ENCODE peak calls at places on chromosomes 12 and 14, in four cellular contexts. E is A549, J is HepG2, A is ovary. W is an unnamed sample. For H3K4me1, the result is how much of the 10 kb centered on the place peaks cover.

GRCh38 chr12:132807295-132808222 is 21.1 kb downstream of the GOLGA3 start:
- DNase-seq in J (no peak), E (no peak), A (no peak), W (no peak)

GRCh38 chr12:7994731-7995205 is 37.7 kb upstream of the FOXJ2 start:
- DNase-seq in A (no peak), E (no peak), J (no peak), W (peak)

GRCh38 chr14:69441948-69442347 is 42.6 kb upstream of the PLEKHD1 start:
- DNase-seq in E (no peak), J (no peak), A (no peak), W (no peak)

GRCh38 chr12:12425616-12426015 is 68.7 kb downstream of the BORCS5 start:
- DNase-seq in E (no peak), J (no peak), A (no peak), W (no peak)

GRCh38 chr12:96271469-96272199 is 77.5 kb downstream of the ELK3 start:
- DNase-seq in E (no peak), A (no peak), J (no peak), W (no peak)

GRCh38 chr12:105508096-105508495 is 177.6 kb downstream of the C12orf75 start:
- DNase-seq in A (no peak), J (no peak), E (no peak), W (no peak)

GRCh38 chr14:48563465-48563864 is 888.1 kb upstream of the MDGA2 start:
- DNase-seq in J (no peak), E (no peak), A (no peak), W (no peak)

GRCh38 chr14:101476931-101477553 is 84.3 kb upstream of the DIO3 start:
- DNase-seq in J (peak), E (peak), A (peak), W (peak)

GRCh38 chr12:66423290-66423689 is 121.0 kb downstream of the HELB start:
- DNase-seq in A (no peak), J (no peak), E (no peak), W (no peak)

GRCh38 chr12:132288516-132289188 is 40.7 kb downstream of the GALNT9 start:
- DNase-seq in E (no peak), J (no peak), A (no peak), W (no peak)

GRCh38 chr14:52112336-52113018 is 43.6 kb upstream of the NID2 start:
- DNase-seq in E (no peak), A (no peak), J (no peak), W (no peak)

GRCh38 chr12:124026755-124027745 is 54.0 kb downstream of the ZNF664 start:
- DNase-seq in E (no peak), J (no peak), A (no peak), W (no peak)

GRCh38 chr12:70645494-70646317 is 8.5 kb upstream of the PTPRB start:
- DNase-seq in J (peak), E (peak), A (peak), W (peak)

GRCh38 chr14:23512156-23512555 is 39.4 kb downstream of the ZFHX2 start:
- DNase-seq in E (no peak), J (no peak), A (no peak), W (no peak)

GRCh38 chr12:94204647-94205247 is 56.4 kb downstream of the PLXNC1 start:
- DNase-seq in E (no peak), J (no peak), A (no peak), W (no peak)

GRCh38 chr14:37436519-37436918 is 158.5 kb downstream of the FOXA1 start:
- DNase-seq in J (no peak), A (no peak), E (no peak), W (no peak)

GRCh38 chr12:129607756-129608155 is 296.1 kb downstream of the TMEM132D start:
- DNase-seq in A (no peak), E (no peak), J (no peak), W (no peak)

GRCh38 chr12:121765573-121765972 is 27.9 kb downstream of the RHOF start:
- DNase-seq in J (no peak), A (no peak), E (no peak), W (no peak)

GRCh38 chr12:58346032-58346632 is 404.8 kb downstream of the ATP23 start:
- DNase-seq in J (peak), A (no peak), E (peak), W (peak)

GRCh38 chr14:31205681-31206535 is 1.7 kb downstream of the HECTD1 start:
- DNase-seq in E (no peak), J (peak), A (no peak), W (no peak)

GRCh38 chr12:17296882-17297281 is 690.9 kb upstream of the LMO3 start:
- DNase-seq in A (no peak), J (peak), E (no peak), W (peak)

GRCh38 chr14:104826858-104827172 is 25.9 kb downstream of the ZBTB42 start:
- DNase-seq in J (no peak), E (no peak), A (no peak), W (no peak)

GRCh38 chr12:109182041-109182839 is 65.9 kb downstream of the ACACB start:
- DNase-seq in E (no peak), A (no peak), J (no peak), W (no peak)

GRCh38 chr14:35403085-35403396 is 1.5 kb downstream of the NFKBIA start:
- DNase-seq in J (no peak), E (no peak), A (peak), W (no peak)

GRCh38 chr12:26018926-26019325 is 60.4 kb downstream of the RASSF8 start:
- DNase-seq in J (no peak), A (no peak), E (no peak), W (no peak)

GRCh38 chr14:80271389-80271788 is 60.1 kb upstream of the DIO2 start:
- DNase-seq in E (no peak), J (no peak), A (no peak), W (no peak)

GRCh38 chr14:76086636-76087035 is 65.1 kb upstream of the GPATCH2L start:
- DNase-seq in J (no peak), A (no peak), E (no peak), W (no peak)

GRCh38 chr12:99824900-99825562 is 159.7 kb downstream of the ANKS1B start:
- DNase-seq in A (no peak), J (no peak), E (no peak), W (no peak)

GRCh38 chr12:69900720-69901131 is 75.7 kb downstream of the MYRFL start:
- DNase-seq in A (peak), J (peak), E (peak), W (peak)

GRCh38 chr12:131276501-131277185 is 322.9 kb downstream of the ADGRD1 start:
- DNase-seq in J (no peak), E (no peak), A (no peak), W (no peak)

GRCh38 chr14:70808023-70808401 is 1.3 kb downstream of the MAP3K9 start:
- DNase-seq in E (peak), J (peak), A (no peak), W (peak)

GRCh38 chr12:95959107-95959506 is 16.0 kb downstream of the AMDHD1 start:
- DNase-seq in E (peak), A (no peak), J (peak), W (peak)

GRCh38 chr14:94571950-94572349 is 9.3 kb upstream of the SERPINA5 start:
- DNase-seq in E (no peak), J (peak), A (peak), W (no peak)

GRCh38 chr12:118986043-118986442 is 4.7 kb downstream of the SRRM4 start:
- DNase-seq in A (no peak), E (no peak), J (no peak), W (no peak)

GRCh38 chr14:36111822-36112583 is 64.5 kb downstream of the PTCSC3 start:
- DNase-seq in A (no peak), J (no peak), E (no peak), W (no peak)

DNA sequence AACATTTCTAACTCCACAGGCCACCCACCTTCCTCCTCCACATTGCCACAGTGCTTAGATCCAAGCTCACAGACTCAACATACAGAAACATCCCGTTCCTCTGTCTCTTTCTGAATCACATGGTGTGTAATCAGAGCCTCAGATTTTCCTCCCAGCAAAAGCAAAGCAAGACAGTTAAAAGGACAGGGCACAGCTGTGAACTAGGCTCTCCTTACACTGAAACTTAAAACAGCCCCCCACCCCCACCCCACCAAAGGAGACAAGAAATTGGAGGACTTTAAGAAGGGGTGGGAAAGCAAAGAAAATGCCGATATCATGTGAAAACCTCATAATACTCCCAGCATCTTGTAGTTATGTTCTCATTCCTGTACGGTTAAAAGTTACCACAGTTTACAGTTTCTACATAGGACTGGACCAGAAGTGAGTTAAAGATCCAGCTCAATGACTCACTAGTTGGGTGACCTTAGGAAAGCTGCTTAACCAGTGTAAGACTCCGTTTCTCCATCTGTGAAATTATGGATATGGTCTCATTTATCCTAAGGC is 4.8 kb downstream of the YBX3 start:
- DNase-seq in E (no peak), A (no peak), J (no peak), W (no peak)
- H3K4me1 ChIP-seq in E (half or more), A (under half), J (under half), W (under half)

GRCh38 chr12:45223868-45224267 is 8.0 kb downstream of the ANO6 start:
- DNase-seq in E (no peak), J (no peak), A (no peak), W (no peak)
- H3K4me1 ChIP-seq in E (under half), J (under half), A (under half), W (under half)

GRCh38 chr14:61713724-61714437 is 18.6 kb downstream of the HIF1A start:
- DNase-seq in A (no peak), J (no peak), E (no peak), W (no peak)
- H3K4me1 ChIP-seq in A (under half), J (half or more), E (half or more), W (under half)

DNA sequence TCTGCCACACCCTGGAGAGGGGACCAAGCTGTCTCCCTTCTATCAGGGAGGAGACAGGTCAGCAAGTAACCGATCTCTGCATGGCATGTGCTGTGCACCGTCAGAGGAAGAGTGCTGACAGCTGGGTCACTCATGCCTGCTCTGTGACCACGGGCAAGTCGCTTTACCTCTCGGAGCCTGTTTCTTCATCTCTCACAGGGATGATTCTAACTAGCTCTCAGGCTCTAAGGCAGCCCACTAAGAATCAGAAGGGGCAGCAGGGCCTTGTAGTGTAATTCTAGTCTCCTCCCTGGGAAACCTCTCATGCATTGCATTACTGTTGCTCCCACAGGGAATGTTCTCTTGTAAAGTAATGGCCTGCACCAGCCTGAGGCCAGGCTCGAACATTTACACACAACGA is 11.9 kb downstream of the CD9 start:
- DNase-seq in E (no peak), J (no peak), A (no peak), W (no peak)
- H3K4me1 ChIP-seq in E (under half), J (under half), A (under half), W (under half)

W was measured in Caco-2.